ENCODE peak calls at places on chromosome 19, in ten cellular contexts. Z is upper lobe of right lung; B is thoracic aorta; P is endodermal cell; S is H9; T is CD8-positive, alpha-beta T cell; D is CD4-positive, alpha-beta T cell; X is A549; J is left ventricle myocardium inferior; O is left lung. W is an unnamed sample. For H3K9me3, the result is how much of the 10 kb centered on the place peaks cover.

GRCh38 chr19:47190167-47190727 is 40.8 kb downstream of the BBC3 start:
- DNase-seq in S (no peak), P (no peak), B (peak), J (peak), Z (peak), T (peak), D (peak), O (peak), X (peak), W (no peak)

GRCh38 chr19:47110521-47111080 is 3.0 kb downstream of the ZC3H4 start:
- DNase-seq in Z (no peak), B (no peak), O (no peak), J (no peak), S (no peak), D (peak), P (no peak), T (peak), X (no peak), W (no peak)

GRCh38 chr19:2274937-2275535 is 6.9 kb downstream of the PEAK3 start:
- DNase-seq in S (peak), P (peak), B (no peak), J (peak), T (no peak), X (peak), Z (peak), D (peak), O (peak), W (no peak)

GRCh38 chr19:15227261-15227660 is 5.0 kb downstream of the EPHX3 start:
- DNase-seq in B (no peak), P (no peak), T (no peak), X (no peak), D (no peak), Z (no peak), O (no peak), S (no peak), J (no peak), W (no peak)

GRCh38 chr19:33678796-33679195 is 57.0 kb downstream of the CHST8 start:
- DNase-seq in X (no peak), T (no peak), S (no peak), Z (peak), B (no peak), J (no peak), D (no peak), P (no peak), O (no peak), W (no peak)

GRCh38 chr19:44765949-44766335 is 11.7 kb upstream of the CBLC start:
- DNase-seq in O (no peak), P (no peak), S (no peak), Z (no peak), D (no peak), T (no peak), B (no peak), J (no peak), X (no peak), W (no peak)

GRCh38 chr19:46611791-46612190 is 10.7 kb downstream of the CALM3 start:
- DNase-seq in S (no peak), P (peak), J (peak), O (peak), Z (peak), X (no peak), T (no peak), D (no peak), B (no peak), W (no peak)

GRCh38 chr19:44855606-44856005 is 9.5 kb downstream of the NECTIN2 start:
- DNase-seq in O (no peak), S (no peak), D (no peak), X (no peak), Z (no peak), P (no peak), T (no peak), B (no peak), J (no peak), W (no peak)

GRCh38 chr19:6452223-6452614 is 7.4 kb downstream of the SLC25A23 start:
- DNase-seq in T (no peak), J (no peak), B (no peak), X (no peak), D (no peak), O (no peak), P (no peak), S (no peak), Z (no peak), W (no peak)

GRCh38 chr19:18586311-18586710 is 2.3 kb upstream of the REX1BD start:
- DNase-seq in T (no peak), B (no peak), S (no peak), P (no peak), Z (no peak), X (no peak), O (no peak), D (no peak), J (no peak), W (no peak)

GRCh38 chr19:756232-756631 is 5.3 kb downstream of the MISP start:
- DNase-seq in B (no peak), S (no peak), P (peak), J (no peak), T (no peak), Z (no peak), X (peak), D (no peak), O (no peak), W (no peak)

GRCh38 chr19:47623151-47623920 is 14.4 kb downstream of the BICRA start:
- DNase-seq in P (no peak), Z (no peak), D (no peak), J (peak), O (no peak), S (no peak), T (no peak), X (no peak), B (no peak), W (no peak)

GRCh38 chr19:15075801-15076200 is 6.2 kb upstream of the OR1I1 start:
- DNase-seq in B (no peak), J (no peak), S (no peak), Z (no peak), D (no peak), X (no peak), P (no peak), T (no peak), O (no peak), W (no peak)

GRCh38 chr19:16144216-16144581 is 714 bp downstream of the HSH2D start:
- DNase-seq in X (no peak), Z (no peak), D (no peak), P (no peak), O (no peak), S (no peak), T (no peak), B (no peak), J (no peak), W (no peak)

GRCh38 chr19:30556230-30556711 is 184.1 kb downstream of the ZNF536 start:
- DNase-seq in T (no peak), X (no peak), O (no peak), J (no peak), S (peak), Z (no peak), P (peak), B (no peak), D (no peak), W (no peak)

GRCh38 chr19:56725829-56726424 is 54.4 kb upstream of the ZNF835 start:
- DNase-seq in J (no peak), X (no peak), S (no peak), P (no peak), B (no peak), Z (no peak), D (no peak), T (no peak), O (no peak), W (no peak)

GRCh38 chr19:12932392-12933286 is 872 bp downstream of the FARSA start:
- DNase-seq in B (no peak), P (no peak), Z (no peak), O (no peak), S (no peak), T (no peak), X (no peak), J (no peak), D (no peak), W (no peak)

GRCh38 chr19:799076-799881 is 2.0 kb downstream of the PTBP1 start:
- DNase-seq in S (peak), T (no peak), J (no peak), B (no peak), X (no peak), P (peak), Z (no peak), O (no peak), D (peak), W (no peak)

GRCh38 chr19:40642757-40643325 is 41.7 kb downstream of the LTBP4 start:
- DNase-seq in D (no peak), X (no peak), Z (no peak), T (no peak), S (no peak), B (no peak), O (no peak), P (no peak), J (no peak), W (no peak)

GRCh38 chr19:6687117-6687516 is 17.2 kb upstream of the TNFSF14 start:
- DNase-seq in B (no peak), J (no peak), S (no peak), D (no peak), T (no peak), P (no peak), X (no peak), O (no peak), Z (no peak), W (no peak)

GRCh38 chr19:19615086-19615485 is 3.4 kb downstream of the PBX4 start:
- DNase-seq in B (no peak), Z (no peak), P (no peak), O (no peak), D (peak), X (no peak), J (no peak), S (no peak), T (no peak), W (no peak)

GRCh38 chr19:8575467-8575997 is 1.7 kb downstream of the MYO1F start:
- DNase-seq in P (peak), S (peak), J (no peak), X (no peak), T (no peak), D (peak), O (no peak), B (no peak), Z (no peak), W (no peak)

GRCh38 chr19:4633140-4633967 is 6.0 kb upstream of the TNFAIP8L1 start:
- DNase-seq in O (peak), T (no peak), P (peak), D (peak), S (peak), J (peak), X (peak), B (no peak), Z (peak), W (peak)

GRCh38 chr19:13692096-13692495 is 72.2 kb upstream of the MRI1 start:
- DNase-seq in O (no peak), X (no peak), D (no peak), T (no peak), S (no peak), B (peak), Z (no peak), P (no peak), J (no peak), W (peak)

GRCh38 chr19:19372656-19373416 is 32.6 kb upstream of the GATAD2A start:
- DNase-seq in P (no peak), D (no peak), J (peak), T (no peak), X (peak), O (peak), Z (peak), B (no peak), S (peak), W (no peak)

GRCh38 chr19:32870981-32871451 is 1.4 kb upstream of the SLC7A9 start:
- DNase-seq in J (no peak), T (no peak), S (peak), O (no peak), X (no peak), Z (peak), P (no peak), D (no peak), B (no peak), W (no peak)

GRCh38 chr19:27966390-27966816 is 1246.5 kb downstream of the UQCRFS1 start:
- DNase-seq in O (no peak), P (no peak), T (no peak), J (no peak), X (no peak), D (no peak), Z (no peak), S (no peak), B (no peak), W (no peak)

GRCh38 chr19:3513198-3514140 is 7.4 kb downstream of the FZR1 start:
- DNase-seq in D (no peak), S (no peak), J (no peak), P (no peak), B (no peak), O (no peak), X (no peak), Z (no peak), T (no peak), W (no peak)
- H3K9me3 ChIP-seq in D (under half), S (under half), J (under half), P (under half), B (under half), O (under half), X (under half), Z (under half), T (under half), W (under half)

GRCh38 chr19:50817941-50818858 is 5.4 kb downstream of the KLK1 start:
- DNase-seq in O (no peak), X (peak), J (peak), S (peak), P (peak), B (no peak), D (peak), Z (peak), T (no peak), W (no peak)
- H3K27ac ChIP-seq in O (no peak), X (peak), J (no peak), S (no peak), P (no peak), B (no peak), D (no peak), Z (no peak), T (no peak), W (no peak)

GRCh38 chr19:10508036-10508435 is 4.9 kb upstream of the KEAP1 start:
- DNase-seq in S (no peak), O (no peak), D (no peak), X (no peak), J (no peak), B (no peak), P (no peak), T (no peak), Z (no peak), W (no peak)

GRCh38 chr19:10502524-10503001 is 593 bp downstream of the KEAP1 start:
- DNase-seq in S (peak), X (peak), J (peak), B (peak), P (peak), Z (peak), D (peak), T (peak), O (peak), W (peak)

GRCh38 chr19:10508707-10509106 is 5.6 kb upstream of the KEAP1 start:
- DNase-seq in J (no peak), B (no peak), S (no peak), T (no peak), D (no peak), X (no peak), O (no peak), Z (no peak), P (no peak), W (no peak)

GRCh38 chr19:10503002-10503789 is at the start of gene KEAP1:
- DNase-seq in O (peak), T (no peak), J (peak), S (peak), X (peak), P (peak), B (no peak), D (no peak), Z (peak), W (no peak)

GRCh38 chr19:10505583-10506229 is 2.5 kb upstream of the KEAP1 start:
- DNase-seq in Z (peak), O (peak), P (peak), D (peak), X (peak), J (peak), T (peak), B (peak), S (peak), W (no peak)
- H3K9me3 ChIP-seq in Z (under half), O (under half), P (under half), D (under half), X (under half), J (under half), T (under half), B (under half), S (under half), W (under half)

GRCh38 chr19:55069137-55069858 is 6.3 kb upstream of the RDH13 start:
- DNase-seq in X (peak), S (peak), O (no peak), T (no peak), J (no peak), P (peak), Z (peak), D (no peak), B (no peak), W (no peak)
- H3K27ac ChIP-seq in X (peak), S (no peak), O (peak), T (no peak), J (peak), P (no peak), Z (peak), D (no peak), B (peak), W (no peak)

GRCh38 chr19:29467824-29468401 is 57.9 kb upstream of the VSTM2B start:
- DNase-seq in Z (no peak), O (no peak), D (no peak), P (peak), B (no peak), X (peak), S (peak), T (no peak), J (no peak), W (no peak)
- H3K9me3 ChIP-seq in Z (under half), O (under half), D (under half), P (under half), B (under half), X (under half), S (under half), T (under half), J (under half), W (under half)

DNA sequence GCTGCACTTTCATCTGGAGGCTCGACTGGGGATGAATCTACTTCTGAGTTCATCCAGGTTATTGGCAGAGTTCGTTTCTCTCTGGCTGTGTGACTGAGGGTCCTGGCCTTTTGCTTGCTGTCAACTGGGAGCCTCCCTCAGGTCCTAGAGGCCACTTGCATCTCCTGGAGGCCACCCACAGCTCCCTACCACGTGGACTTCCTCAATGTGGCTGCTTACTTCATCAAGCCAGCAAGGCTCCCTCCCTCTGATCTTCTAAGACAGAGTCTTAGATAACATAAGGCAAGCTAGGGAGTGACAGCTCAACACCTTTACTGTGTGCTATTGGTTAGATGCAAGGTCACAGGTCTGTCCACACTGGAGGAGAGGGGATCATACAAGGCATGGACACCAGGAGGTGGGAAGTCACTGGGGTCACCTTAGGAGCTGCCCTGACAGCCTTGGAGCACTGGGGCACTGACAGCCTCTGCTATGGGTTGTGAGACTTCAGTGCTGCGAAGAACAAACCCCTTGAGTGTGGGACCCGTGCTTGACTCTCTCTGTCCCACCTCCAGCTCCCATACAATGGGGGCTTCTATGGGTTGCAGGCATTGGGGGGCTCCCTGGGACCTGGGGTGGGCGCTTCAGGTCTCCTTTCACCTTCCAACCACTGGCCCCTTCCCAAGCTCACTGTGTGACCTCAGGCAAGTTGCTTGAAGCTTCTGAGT is 5.3 kb downstream of the FAM187B start:
- DNase-seq in D (no peak), T (no peak), O (no peak), S (no peak), X (no peak), Z (peak), B (no peak), J (no peak), P (no peak), W (no peak)
- H3K27ac ChIP-seq in D (no peak), T (no peak), O (no peak), S (no peak), X (no peak), Z (no peak), B (no peak), J (no peak), P (no peak), W (no peak)

W was measured in keratinocyte.